ENCODE peak calls at places on chromosomes 7 and 10, in seven cellular contexts. H is NB4, Y is GDM1, B is NCI-H1694 treated with DMSO at 0.1 percent for 48 hours, I is RCC 7860, L is kidney epithelial cell, M is neural crest cell. S is an unnamed sample.

GRCh38 chr10:22620140-22620857 is 94.1 kb downstream of the PIP4K2A start:
- DNase-seq in I (peak; percentile 93), B (peak; percentile 20), Y (no peak), L (peak; percentile 65), M (no peak), H (no peak), S (no peak)

GRCh38 chr7:102120666-102121065 is 166.0 kb upstream of the SH2B2 start:
- DNase-seq in M (no peak), I (no peak), L (no peak), H (no peak), Y (no peak), B (no peak), S (no peak)

GRCh38 chr7:49255061-49255460 is 330.7 kb downstream of the CDC14C start:
- DNase-seq in L (peak; percentile 28), M (no peak), H (no peak), I (peak; percentile 78), Y (no peak), B (no peak), S (no peak)

GRCh38 chr10:121947931-121948330 is 20.1 kb upstream of the ATE1 start:
- DNase-seq in L (no peak), B (no peak), H (no peak), Y (no peak), I (no peak), M (no peak), S (no peak)

GRCh38 chr7:1667566-1668485 is 2.3 kb upstream of the ELFN1 start:
- DNase-seq in L (no peak), H (peak; percentile 46), B (no peak), M (no peak), I (no peak), Y (no peak), S (no peak)

GRCh38 chr10:73506074-73506473 is 10.2 kb upstream of the PPP3CB start:
- DNase-seq in I (no peak), L (no peak), M (no peak), Y (no peak), B (no peak), H (no peak), S (no peak)

GRCh38 chr10:88138319-88138848 is 275.0 kb downstream of the PTEN start:
- DNase-seq in Y (no peak), M (no peak), L (no peak), H (no peak), B (no peak), I (no peak), S (no peak)

GRCh38 chr7:30487371-30487770 is 8.8 kb upstream of the NOD1 start:
- DNase-seq in I (no peak), B (no peak), L (no peak), M (no peak), H (no peak), Y (no peak), S (no peak)

GRCh38 chr7:96901822-96902412 is 103.4 kb upstream of the DLX6 start:
- DNase-seq in H (no peak), Y (no peak), L (no peak), I (no peak), B (no peak), M (no peak), S (no peak)

GRCh38 chr10:129718548-129719414 is 245.3 kb downstream of the EBF3 start:
- DNase-seq in B (no peak), I (no peak), Y (no peak), L (no peak), M (no peak), H (no peak), S (no peak)

GRCh38 chr10:113261130-113261529 is 291.7 kb upstream of the HABP2 start:
- DNase-seq in H (no peak), B (no peak), I (no peak), M (no peak), Y (no peak), L (no peak), S (no peak)

GRCh38 chr10:88032566-88032965 is 169.1 kb downstream of the PTEN start:
- DNase-seq in B (no peak), L (no peak), M (no peak), Y (no peak), I (no peak), H (no peak), S (no peak)

GRCh38 chr7:25454562-25455031 is 226.3 kb upstream of the NPVF start:
- DNase-seq in H (peak; percentile 42), L (no peak), Y (no peak), B (no peak), M (no peak), I (no peak), S (no peak)

GRCh38 chr10:132610071-132610701 is 72.6 kb downstream of the INPP5A start:
- DNase-seq in B (no peak), L (no peak), M (no peak), H (no peak), Y (no peak), I (no peak), S (no peak)

GRCh38 chr10:96578633-96579032 is 8.2 kb downstream of the TM9SF3 start:
- DNase-seq in I (no peak), M (no peak), Y (no peak), L (no peak), B (no peak), H (no peak), S (no peak)

GRCh38 chr7:18352339-18353255 is 143.0 kb upstream of the HDAC9 start:
- DNase-seq in B (peak; percentile 31), H (peak; percentile 66), Y (no peak), M (peak; percentile 45), I (peak; percentile 71), L (no peak), S (no peak)

GRCh38 chr10:119896061-119896655 is 3.6 kb downstream of the SEC23IP start:
- DNase-seq in Y (no peak), I (no peak), B (no peak), H (peak; percentile 87), M (no peak), L (no peak), S (no peak)

GRCh38 chr10:595473-595872 is 94.0 kb downstream of the DIP2C start:
- DNase-seq in L (no peak), B (no peak), Y (no peak), M (no peak), I (no peak), H (no peak), S (no peak)

GRCh38 chr10:30270247-30270646 is 78.8 kb downstream of the MTPAP start:
- DNase-seq in B (peak; percentile 19), L (no peak), M (no peak), Y (no peak), H (no peak), I (no peak), S (no peak)

GRCh38 chr7:54183055-54183454 is 359.1 kb upstream of the VSTM2A start:
- DNase-seq in Y (no peak), I (no peak), B (no peak), H (no peak), L (no peak), M (no peak), S (no peak)

GRCh38 chr7:42893341-42894242 is 18.3 kb downstream of the C7orf25 start:
- DNase-seq in B (no peak), Y (no peak), L (no peak), I (no peak), H (no peak), M (no peak), S (no peak)

S was measured in stimulated activated CD8-positive, alpha-beta memory T cell treated with anti-CD3 and anti-CD28 coated beads, Interleukin-15, amount 100 ng/mL, for 48 hours.